ENCODE peak calls at places on chromosomes 11 and 22, in ten cellular contexts. F, D, E, K, R, C, A, J, M and I are unnamed samples. For H3K4me1, the result is how much of the 10 kb centered on the place peaks cover.

GRCh38 chr22:30314918-30315317 is 11.8 kb downstream of the TBC1D10A start:
- DNase-seq in E (no peak), D (no peak), K (no peak), J (no peak), R (no peak), C (no peak), F (no peak), A (no peak), M (peak), I (no peak)

GRCh38 chr11:77502501-77502900 is 28.6 kb upstream of the PAK1 start:
- DNase-seq in J (no peak), M (no peak), D (no peak), K (no peak), A (peak), C (no peak), R (no peak), E (no peak), F (no peak), I (no peak)

GRCh38 chr11:64643927-64644326 is 52.9 kb downstream of the SLC22A12 start:
- DNase-seq in D (no peak), K (no peak), R (no peak), C (no peak), M (no peak), A (no peak), E (no peak), F (no peak), J (no peak), I (no peak)

GRCh38 chr11:18364495-18365047 is 29.8 kb upstream of the LDHA start:
- DNase-seq in E (no peak), A (no peak), J (no peak), D (no peak), F (no peak), K (no peak), C (no peak), R (no peak), M (no peak), I (no peak)

GRCh38 chr11:132365650-132366049 is 995.2 kb downstream of the NTM start:
- DNase-seq in J (no peak), R (no peak), M (no peak), E (no peak), F (no peak), A (no peak), C (no peak), K (no peak), D (no peak), I (no peak)

GRCh38 chr11:125367710-125368109 is 128.4 kb downstream of the FEZ1 start:
- DNase-seq in K (no peak), M (no peak), A (no peak), J (no peak), D (no peak), C (no peak), R (no peak), F (no peak), E (no peak), I (no peak)

GRCh38 chr11:134521452-134522289 is 109.6 kb upstream of the B3GAT1 start:
- DNase-seq in D (no peak), E (no peak), R (no peak), A (no peak), F (no peak), M (no peak), C (no peak), K (no peak), J (no peak), I (no peak)

GRCh38 chr11:79822771-79823170 is 381.9 kb upstream of the TENM4 start:
- DNase-seq in J (no peak), M (no peak), K (no peak), C (no peak), F (no peak), A (no peak), R (no peak), D (no peak), E (no peak), I (no peak)

GRCh38 chr22:26615149-26615548 is 2.7 kb downstream of the CRYBB1 start:
- DNase-seq in D (no peak), K (no peak), E (no peak), R (no peak), J (no peak), A (no peak), M (no peak), F (no peak), C (no peak), I (no peak)

GRCh38 chr22:17410576-17410975 is 41.3 kb downstream of the CECR2 start:
- DNase-seq in K (no peak), D (peak), C (no peak), R (no peak), E (no peak), M (no peak), J (no peak), A (no peak), F (no peak), I (no peak)

GRCh38 chr11:10318527-10318802 is 13.6 kb downstream of the ADM start:
- DNase-seq in A (no peak), E (peak), D (no peak), J (no peak), C (no peak), M (no peak), R (no peak), K (no peak), F (no peak), I (no peak)

GRCh38 chr11:111538407-111539114 is 2.0 kb upstream of the LAYN start:
- DNase-seq in M (no peak), F (no peak), D (no peak), A (no peak), J (no peak), C (no peak), E (no peak), R (no peak), K (no peak), I (no peak)

GRCh38 chr11:2512431-2513407 is 67.9 kb downstream of the KCNQ1 start:
- DNase-seq in A (no peak), E (peak), J (peak), D (no peak), R (no peak), M (no peak), C (no peak), K (peak), F (peak), I (no peak)

GRCh38 chr11:112518371-112518770 is 257.7 kb upstream of the PLET1 start:
- DNase-seq in C (no peak), R (no peak), F (no peak), K (no peak), M (no peak), E (no peak), D (no peak), A (no peak), J (no peak), I (no peak)

GRCh38 chr11:45298718-45299117 is 12.6 kb upstream of the SYT13 start:
- DNase-seq in R (no peak), D (no peak), K (no peak), A (no peak), F (no peak), C (no peak), J (no peak), M (no peak), E (no peak), I (no peak)

GRCh38 chr11:16969010-16970004 is 44.9 kb downstream of the PLEKHA7 start:
- DNase-seq in M (no peak), K (no peak), A (no peak), D (no peak), F (no peak), E (no peak), C (no peak), R (no peak), J (no peak), I (peak)

GRCh38 chr11:61652135-61652534 is 28.1 kb upstream of the DAGLA start:
- DNase-seq in D (no peak), J (no peak), K (no peak), F (no peak), C (no peak), M (no peak), E (no peak), R (no peak), A (no peak), I (no peak)

DNA sequence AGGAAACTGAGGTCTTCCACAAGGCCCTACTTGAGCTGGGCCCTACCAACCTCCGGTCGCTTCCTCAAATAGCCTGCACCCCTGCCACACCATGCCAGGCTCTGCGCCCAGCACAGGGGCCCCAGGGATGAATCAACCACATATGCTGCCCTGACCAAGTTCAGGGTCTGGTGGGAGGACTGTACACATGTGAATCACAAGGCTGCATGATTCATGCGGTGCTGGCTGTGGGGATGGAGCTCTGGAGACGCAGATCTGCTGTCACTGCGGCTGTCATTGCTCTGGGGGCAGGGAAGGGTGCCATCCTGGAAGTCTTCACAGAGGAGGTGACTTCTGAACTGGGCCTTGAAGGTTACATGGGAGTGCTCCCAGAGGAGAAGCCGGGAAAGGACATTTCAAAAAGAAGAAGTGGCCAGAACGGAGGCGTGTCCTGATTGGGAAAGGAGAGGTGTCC is 21.5 kb downstream of the CYTH4 start:
- DNase-seq in C (no peak), J (no peak), D (peak), R (no peak), K (no peak), F (peak), M (no peak), A (peak), E (peak), I (peak)
- H3K4me1 ChIP-seq in C (under half), J (under half), D (under half), R (under half), K (under half), F (under half), M (half or more), A (under half), E (under half), I (under half)

GRCh38 chr11:102312656-102313055 is 4.6 kb upstream of the BIRC3 start:
- DNase-seq in R (no peak), D (no peak), K (no peak), J (no peak), A (peak), C (no peak), M (no peak), F (no peak), E (no peak), I (no peak)

GRCh38 chr11:102309621-102310541 is 7.4 kb upstream of the BIRC3 start:
- DNase-seq in A (peak), M (no peak), K (no peak), C (peak), D (no peak), R (no peak), E (no peak), F (no peak), J (no peak), I (no peak)

GRCh38 chr11:102316505-102316904 is 779 bp upstream of the BIRC3 start:
- DNase-seq in D (no peak), A (no peak), C (no peak), M (no peak), E (no peak), K (no peak), F (no peak), R (no peak), J (no peak), I (no peak)

GRCh38 chr11:102314784-102315183 is 2.5 kb upstream of the BIRC3 start:
- DNase-seq in C (no peak), D (no peak), J (no peak), M (no peak), E (no peak), K (no peak), F (no peak), R (no peak), A (no peak), I (no peak)

GRCh38 chr11:102313225-102313940 is 3.9 kb upstream of the BIRC3 start:
- DNase-seq in A (peak), R (no peak), K (no peak), M (no peak), J (no peak), F (no peak), C (no peak), E (no peak), D (peak), I (no peak)
- H3K4me1 ChIP-seq in A (under half), R (under half), K (under half), M (half or more), J (under half), F (under half), C (under half), E (under half), D (under half), I (under half)

GRCh38 chr22:49934144-49934890 is 15.9 kb downstream of the CRELD2 start:
- DNase-seq in K (no peak), D (no peak), A (peak), E (peak), J (no peak), R (peak), M (peak), F (no peak), C (no peak), I (no peak)
- H3K4me1 ChIP-seq in K (half or more), D (under half), A (under half), E (half or more), J (under half), R (half or more), M (half or more), F (under half), C (under half), I (under half)

DNA sequence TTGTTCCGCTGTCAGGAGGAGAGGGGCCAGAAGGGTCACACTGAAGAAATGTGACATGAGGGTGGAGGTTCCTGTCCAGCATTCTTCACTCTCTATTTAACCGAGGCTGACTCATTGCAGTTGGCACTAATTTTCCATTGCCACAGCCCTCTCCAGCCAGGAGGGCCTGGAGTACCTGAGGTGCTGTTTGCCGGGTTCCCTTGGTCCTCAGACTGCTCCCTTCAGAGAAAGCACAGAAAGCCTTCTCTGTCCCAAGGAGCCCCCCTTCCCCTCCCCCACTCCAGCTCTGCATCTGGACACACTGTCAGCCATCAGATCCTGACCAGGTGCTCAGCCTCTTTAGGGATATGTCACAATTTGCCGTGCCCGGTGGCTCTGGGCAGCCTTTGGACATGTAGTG is 3.1 kb upstream of the C11orf91 start:
- DNase-seq in J (no peak), K (no peak), D (peak), A (no peak), F (no peak), M (no peak), C (no peak), E (peak), R (peak), I (no peak)
- H3K4me1 ChIP-seq in J (under half), K (half or more), D (under half), A (half or more), F (under half), M (under half), C (under half), E (half or more), R (half or more), I (under half)

DNA sequence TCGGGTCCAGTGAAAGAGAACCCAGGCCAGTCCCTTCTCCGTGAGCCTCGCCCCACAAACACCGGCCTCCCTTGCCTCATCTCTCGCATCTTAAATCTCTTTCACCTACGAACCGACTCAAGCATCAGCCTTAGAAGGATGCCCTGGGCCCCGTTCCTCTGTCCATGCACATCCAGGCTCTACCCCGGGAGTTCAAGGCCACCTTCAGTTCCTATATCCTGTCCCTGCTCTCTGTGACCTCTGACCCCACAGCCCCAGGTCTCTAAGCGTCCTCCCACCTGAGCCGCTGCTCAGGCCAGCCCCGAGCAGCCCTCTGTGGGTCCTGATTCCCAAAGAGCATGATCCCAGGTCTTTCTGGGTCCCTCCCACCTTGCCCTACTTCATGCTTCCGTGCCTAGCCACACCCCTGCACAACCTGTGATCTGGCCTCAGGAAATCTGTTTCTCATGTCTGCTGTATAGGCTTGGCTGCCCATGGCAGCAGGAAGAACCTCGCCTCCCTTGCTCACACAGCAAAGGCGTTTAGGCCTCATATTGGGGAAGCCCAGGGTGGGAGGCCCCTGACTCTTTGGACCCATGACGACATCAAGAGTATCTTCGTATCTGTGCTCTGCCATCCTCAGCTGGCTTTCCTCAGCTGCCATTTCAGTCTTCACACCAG is 77.5 kb upstream of the SEPTIN5 start:
- DNase-seq in D (no peak), M (no peak), A (no peak), K (no peak), J (peak), F (no peak), R (no peak), E (no peak), C (no peak), I (no peak)
- H3K4me1 ChIP-seq in D (under half), M (under half), A (under half), K (under half), J (under half), F (under half), R (under half), E (under half), C (under half), I (under half)

GRCh38 chr22:22949953-22950352 is 62.3 kb downstream of the IGLL5 start:
- DNase-seq in M (no peak), R (no peak), C (no peak), K (no peak), D (no peak), F (no peak), E (no peak), J (no peak), A (no peak), I (no peak)
- H3K4me1 ChIP-seq in M (under half), R (under half), C (under half), K (under half), D (under half), F (under half), E (under half), J (under half), A (under half), I (under half)